ENCODE peak calls at places on chromosomes 2 and 18, in six cellular contexts. Y is stomach, B is body of pancreas, F is GM23248, G is DND-41, A is Panc1. K is an unnamed sample.

GRCh38 chr2:222399038-222399783 is 25.1 kb upstream of the SGPP2 start:
- DNase-seq in F (no peak), B (no peak), G (no peak), Y (no peak), A (no peak), K (no peak)

GRCh38 chr2:109209941-109210340 is 80.9 kb downstream of the SH3RF3 start:
- DNase-seq in F (no peak), Y (no peak), A (no peak), B (no peak), G (no peak), K (no peak)

GRCh38 chr18:3340682-3341097 is 78.8 kb downstream of the MYL12B start:
- DNase-seq in Y (no peak), F (peak; percentile 32), B (no peak), G (no peak), A (no peak), K (no peak)

GRCh38 chr18:7548721-7549120 is 18.4 kb upstream of the PTPRM start:
- DNase-seq in A (no peak), B (no peak), F (no peak), G (no peak), Y (no peak), K (no peak)

GRCh38 chr2:7748717-7749415 is 831.7 kb downstream of the RNF144A start:
- DNase-seq in Y (no peak), F (no peak), G (peak; percentile 38), B (no peak), A (peak; percentile 10), K (no peak)

GRCh38 chr2:113709022-113709421 is 47.4 kb downstream of the SLC35F5 start:
- DNase-seq in F (no peak), Y (no peak), B (no peak), A (no peak), G (no peak), K (no peak)

GRCh38 chr2:152648336-152648735 is 68.9 kb downstream of the PRPF40A start:
- DNase-seq in Y (no peak), F (peak; percentile 53), A (no peak), G (no peak), B (no peak), K (no peak)

GRCh38 chr18:51251625-51252024 is 54.1 kb upstream of the MEX3C start:
- DNase-seq in A (no peak), F (no peak), B (no peak), G (no peak), Y (no peak), K (no peak)

GRCh38 chr2:190167702-190168101 is 105.2 kb upstream of the MSTN start:
- DNase-seq in F (no peak), G (peak; percentile 31), B (no peak), A (no peak), Y (no peak), K (no peak)

GRCh38 chr18:9290171-9290570 is 44.4 kb upstream of the TWSG1 start:
- DNase-seq in B (no peak), A (no peak), G (no peak), Y (no peak), F (no peak), K (no peak)

GRCh38 chr2:218223046-218223445 is 6.1 kb downstream of the ARPC2 start:
- DNase-seq in F (peak; percentile 32), B (no peak), Y (no peak), A (no peak), G (no peak), K (no peak)

DNA sequence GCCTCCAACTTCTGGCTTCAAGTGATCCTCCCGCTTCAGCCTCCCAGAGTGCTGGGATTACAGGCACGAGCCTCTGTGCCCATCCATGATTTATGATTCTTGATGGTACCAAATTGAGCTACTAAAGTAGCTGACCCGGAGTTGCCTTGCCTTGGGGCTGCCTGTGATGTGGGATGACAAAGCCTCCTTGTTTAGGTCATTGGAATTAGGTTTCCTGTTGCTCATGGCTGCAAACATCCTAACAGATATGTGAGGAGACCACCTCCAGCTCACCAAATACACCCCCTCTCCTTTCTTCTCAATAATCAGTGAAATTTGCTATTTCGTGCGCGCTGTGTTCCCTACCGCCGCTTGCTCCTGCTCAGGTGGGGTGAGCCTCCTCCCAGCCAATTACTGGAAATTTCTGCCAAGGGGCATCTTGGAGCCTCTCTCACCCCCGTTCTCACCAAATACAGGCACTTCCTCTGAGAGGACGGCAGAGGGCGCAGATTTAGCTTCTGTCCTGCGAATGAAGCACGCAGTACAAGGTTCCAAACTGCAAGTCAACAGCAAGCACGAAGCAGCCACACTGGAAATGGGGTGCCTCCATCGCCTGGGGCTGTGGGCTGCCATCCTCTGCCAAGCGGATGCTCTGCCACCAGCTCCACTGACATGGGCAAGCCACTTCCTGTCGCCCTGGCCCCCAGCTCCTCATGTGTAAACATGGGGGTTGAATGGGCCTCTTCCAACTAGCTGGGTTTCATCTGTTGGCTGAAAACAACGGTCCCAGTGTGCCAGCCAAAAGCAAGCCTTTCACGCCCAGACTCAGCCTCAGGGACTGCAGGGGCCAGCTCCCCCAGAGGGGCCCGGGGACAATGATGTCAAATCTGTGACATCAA is 71.7 kb downstream of the NCAPH start:
- DNase-seq in G (peak; percentile 86), Y (peak; percentile 63), A (no peak), B (peak; percentile 74), F (peak; percentile 88), K (peak; percentile 52)
- H3K27ac ChIP-seq in G (peak overlapping the region; percentile 65), Y (peak overlapping the region; percentile 16), A (peak overlapping the region; percentile 81), B (peak overlapping the region; percentile 32), F (no peak overlapping the region), K (peak overlapping the region; percentile 58)

DNA sequence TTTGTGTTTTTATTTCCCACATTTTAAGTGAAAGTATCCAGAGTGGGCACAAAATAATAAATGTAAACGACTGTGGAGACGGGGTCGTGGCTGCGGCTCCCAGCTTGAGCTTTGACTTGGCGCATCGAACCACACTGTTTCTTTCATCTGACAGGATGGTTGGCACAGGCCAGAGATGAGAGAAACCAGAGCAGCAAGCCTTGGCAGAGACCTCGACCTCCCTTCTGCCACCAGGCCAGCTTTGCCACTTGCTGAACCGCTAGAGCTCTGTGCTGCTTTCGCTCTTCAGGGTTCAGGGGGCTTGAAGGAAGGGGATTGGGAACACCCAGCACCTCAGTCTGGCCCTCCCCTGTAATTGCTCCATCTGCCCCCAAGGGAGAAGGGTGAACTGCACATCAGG is 22.7 kb downstream of the POU3F3 start:
- DNase-seq in G (no peak), F (no peak), B (no peak), A (no peak), Y (no peak), K (no peak)
- H3K27ac ChIP-seq in G (no peak overlapping the region), F (no peak overlapping the region), B (no peak overlapping the region), A (no peak overlapping the region), Y (no peak overlapping the region), K (no peak overlapping the region)

DNA sequence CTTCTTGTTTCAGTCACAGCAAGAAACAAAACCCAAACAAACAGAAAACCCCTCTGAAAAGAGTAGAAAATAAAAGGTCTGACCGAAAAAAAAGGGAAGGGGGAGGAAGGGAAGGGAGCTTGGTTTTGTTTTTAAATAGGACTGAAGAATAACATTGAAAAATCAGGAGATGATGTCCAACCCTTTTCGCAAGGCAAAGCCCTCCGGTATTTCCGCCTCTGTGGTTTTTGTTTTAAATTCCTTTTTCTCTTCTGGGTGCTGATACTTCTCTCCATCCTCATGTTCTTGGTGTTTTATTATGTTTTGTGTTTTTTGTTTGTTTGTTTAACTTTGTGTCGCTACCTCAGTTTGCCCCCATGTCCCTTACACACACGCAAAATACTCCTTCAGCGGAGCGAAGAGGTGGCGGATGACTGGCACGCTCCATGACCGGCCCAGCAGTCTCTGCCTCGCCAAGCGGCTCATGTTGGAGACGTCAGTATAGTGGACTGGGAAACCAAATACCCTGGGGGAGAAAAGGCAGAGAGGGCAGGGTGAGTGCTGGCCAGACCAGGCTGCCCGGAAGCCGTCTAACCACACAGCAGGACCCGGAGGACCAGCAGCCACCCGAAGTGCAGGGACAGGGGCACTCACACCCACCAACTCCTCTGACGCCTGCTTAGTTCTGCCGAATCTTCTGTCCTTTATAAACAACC is 65.7 kb upstream of the POMC start:
- DNase-seq in F (no peak), B (no peak), G (no peak), Y (no peak), A (no peak), K (no peak)
- H3K27ac ChIP-seq in F (no peak overlapping the region), B (no peak overlapping the region), G (no peak overlapping the region), Y (no peak overlapping the region), A (no peak overlapping the region), K (no peak overlapping the region)

GRCh38 chr18:62717850-62718229 is 2.5 kb downstream of the PHLPP1 start:
- DNase-seq in F (peak; percentile 45), Y (no peak), G (no peak), B (no peak), A (no peak), K (no peak)
- H3K27ac ChIP-seq in F (no peak overlapping the region), Y (peak overlapping the region; percentile 98), G (no peak overlapping the region), B (no peak overlapping the region), A (no peak overlapping the region), K (no peak overlapping the region)

GRCh38 chr2:70078384-70078783 is 8.9 kb upstream of the PCBP1 start:
- DNase-seq in B (no peak), F (no peak), Y (no peak), G (no peak), A (no peak), K (no peak)

GRCh38 chr2:70070557-70071268 is 16.6 kb upstream of the PCBP1 start:
- DNase-seq in Y (peak; percentile 68), F (peak; percentile 92), A (peak; percentile 78), B (peak; percentile 65), G (peak; percentile 75), K (peak; percentile 89)

GRCh38 chr2:70069049-70069448 is 18.2 kb upstream of the PCBP1 start:
- DNase-seq in G (no peak), A (no peak), B (no peak), F (peak; percentile 74), Y (peak; percentile 48), K (peak; percentile 94)

GRCh38 chr2:70068119-70068518 is 19.2 kb upstream of the PCBP1 start:
- DNase-seq in G (no peak), Y (no peak), F (peak; percentile 38), A (no peak), B (no peak), K (no peak)

GRCh38 chr2:70073493-70073892 is 13.8 kb upstream of the PCBP1 start:
- DNase-seq in Y (no peak), G (no peak), B (no peak), F (no peak), A (no peak), K (no peak)
- H3K27ac ChIP-seq in Y (no peak overlapping the region), G (no peak overlapping the region), B (no peak overlapping the region), F (no peak overlapping the region), A (no peak overlapping the region), K (no peak overlapping the region)